ENCODE peak calls at places on chromosomes 11 and 22, in ten cellular contexts. J, V, G, P, D, Z, B, T, L and Y are unnamed samples.

GRCh38 chr22:24772493-24773220 is 1.9 kb downstream of the PIWIL3 start:
- DNase-seq in D (peak; percentile 72), B (no peak), L (peak; percentile 36), P (no peak), T (no peak), J (no peak), Z (no peak), G (no peak), V (no peak), Y (no peak)

GRCh38 chr11:81237139-81237538 is 1496.5 kb downstream of the FAM181B start:
- DNase-seq in P (no peak), V (no peak), Z (no peak), D (peak; percentile 20), G (peak; percentile 26), B (peak; percentile 13), L (peak; percentile 8), J (peak; percentile 10), T (no peak), Y (no peak)

GRCh38 chr22:39856588-39856987 is 37.0 kb downstream of the ENTHD1 start:
- DNase-seq in P (no peak), G (peak; percentile 4), J (no peak), T (no peak), B (no peak), V (no peak), D (no peak), L (no peak), Z (no peak), Y (no peak)

GRCh38 chr11:134069996-134070845 is 1.3 kb downstream of the JAM3 start:
- DNase-seq in P (no peak), V (no peak), J (no peak), T (peak; percentile 75), G (no peak), Z (no peak), L (no peak), B (no peak), D (no peak), Y (no peak)

GRCh38 chr11:87917111-87917510 is 258.1 kb downstream of the RAB38 start:
- DNase-seq in D (no peak), B (no peak), J (no peak), L (no peak), V (no peak), T (no peak), Z (no peak), G (no peak), P (no peak), Y (no peak)

GRCh38 chr11:12061851-12062560 is 48.4 kb upstream of the MICAL2 start:
- DNase-seq in L (no peak), P (peak; percentile 34), J (no peak), B (no peak), D (no peak), G (no peak), Z (no peak), V (no peak), T (no peak), Y (no peak)

GRCh38 chr22:22099833-22100812 is 117.5 kb upstream of the TOP3B start:
- DNase-seq in J (no peak), D (peak; percentile 48), P (no peak), Z (no peak), V (no peak), G (no peak), T (peak; percentile 81), B (no peak), L (no peak), Y (no peak)

GRCh38 chr11:57094206-57094940 is 87.4 kb upstream of the LRRC55 start:
- DNase-seq in T (no peak), B (no peak), J (no peak), Z (no peak), D (no peak), G (no peak), P (no peak), L (no peak), V (no peak), Y (no peak)

GRCh38 chr22:35944458-35944857 is 84.2 kb downstream of the RBFOX2 start:
- DNase-seq in L (no peak), J (no peak), G (no peak), Z (no peak), B (no peak), V (no peak), D (no peak), P (no peak), T (no peak), Y (no peak)

GRCh38 chr11:70733327-70734325 is 335.3 kb downstream of the CTTN start:
- DNase-seq in Z (no peak), B (no peak), G (no peak), V (no peak), J (no peak), L (no peak), D (no peak), P (no peak), T (no peak), Y (no peak)

GRCh38 chr11:67178878-67179277 is 59.8 kb downstream of the KDM2A start:
- DNase-seq in B (no peak), L (peak; percentile 27), T (no peak), P (no peak), J (no peak), Z (no peak), D (no peak), G (no peak), V (no peak), Y (no peak)

GRCh38 chr11:62855571-62856332 is 16.4 kb upstream of the WDR74 start:
- DNase-seq in L (peak; percentile 98), V (peak; percentile 98), G (peak; percentile 93), T (peak; percentile 99), D (peak; percentile 98), B (peak; percentile 95), J (peak; percentile 95), Z (peak; percentile 96), P (peak; percentile 99), Y (peak; percentile 73)

GRCh38 chr11:6237271-6237670 is 1.6 kb upstream of the CNGA4 start:
- DNase-seq in D (no peak), T (no peak), V (no peak), G (no peak), B (no peak), P (no peak), J (no peak), Z (no peak), L (no peak), Y (no peak)

GRCh38 chr11:67437082-67437821 is at the start of gene PTPRCAP:
- DNase-seq in L (no peak), G (no peak), Z (peak; percentile 72), P (no peak), V (no peak), T (no peak), J (no peak), D (no peak), B (no peak), Y (no peak)

GRCh38 chr22:47027766-47028165 is 265.3 kb downstream of the TBC1D22A start:
- DNase-seq in Z (no peak), D (no peak), P (no peak), V (peak; percentile 41), G (no peak), B (no peak), T (no peak), J (no peak), L (no peak), Y (no peak)

GRCh38 chr11:100622404-100622803 is 64.7 kb upstream of the ARHGAP42 start:
- DNase-seq in L (no peak), J (no peak), T (no peak), D (no peak), Z (no peak), B (no peak), V (no peak), P (no peak), G (no peak), Y (no peak)

GRCh38 chr11:76152086-76152658 is 54.1 kb downstream of the WNT11 start:
- DNase-seq in B (peak; percentile 68), P (peak; percentile 85), V (peak; percentile 95), J (no peak), Z (peak; percentile 63), D (peak; percentile 90), L (peak; percentile 21), T (peak; percentile 96), G (no peak), Y (no peak)

GRCh38 chr11:77127969-77128691 is at the start of gene MYO7A:
- DNase-seq in L (peak; percentile 34), D (no peak), P (no peak), V (peak; percentile 74), J (no peak), B (peak; percentile 50), T (no peak), G (no peak), Z (no peak), Y (no peak)

GRCh38 chr11:126186031-126186698 is 25.3 kb downstream of the RPUSD4 start:
- DNase-seq in V (peak; percentile 69), P (no peak), D (no peak), T (no peak), J (no peak), G (no peak), L (no peak), B (no peak), Z (no peak), Y (no peak)

GRCh38 chr22:45642966-45643365 is 28.7 kb upstream of the ATXN10 start:
- DNase-seq in G (no peak), V (no peak), Z (no peak), P (no peak), D (no peak), T (no peak), J (no peak), L (no peak), B (no peak), Y (no peak)

GRCh38 chr11:47271961-47272661 is 2.2 kb downstream of the MADD start:
- DNase-seq in T (no peak), B (peak; percentile 54), J (no peak), Z (no peak), G (no peak), L (no peak), V (no peak), D (peak; percentile 21), P (no peak), Y (no peak)

GRCh38 chr11:74354036-74354435 is 42.6 kb upstream of the P4HA3 start:
- DNase-seq in J (no peak), T (no peak), G (no peak), P (no peak), Z (no peak), D (no peak), B (no peak), V (no peak), L (peak; percentile 57), Y (no peak)